ENCODE peak calls at places on chromosomes 7 and 10, in five cellular contexts. E is GM23248, V is neural progenitor cell, I is PC-3, W is SK-N-SH. R is an unnamed sample. For H4K20me1 and H3F3A, the result is how much of the 10 kb centered on the place peaks cover.

GRCh38 chr10:32205666-32206065 is 141.3 kb downstream of the EPC1 start:
- DNase-seq in E (peak), V (no peak), W (no peak), I (no peak), R (no peak)

GRCh38 chr7:77855371-77856083 is 57.0 kb downstream of the PHTF2 start:
- DNase-seq in I (no peak), E (peak), W (no peak), V (no peak), R (no peak)

GRCh38 chr7:130880668-130881067 is 146.7 kb upstream of the KLF14 start:
- DNase-seq in E (peak), W (no peak), I (peak), V (no peak), R (no peak)

GRCh38 chr7:28102778-28103177 is 77.8 kb downstream of the JAZF1 start:
- DNase-seq in V (no peak), I (peak), W (no peak), E (peak), R (no peak)

GRCh38 chr10:51832652-51833383 is 133.4 kb upstream of the CSTF2T start:
- DNase-seq in E (peak), I (peak), V (peak), W (no peak), R (no peak)

GRCh38 chr7:47472444-47473157 is 109.3 kb downstream of the TNS3 start:
- DNase-seq in V (no peak), E (no peak), I (no peak), W (no peak), R (no peak)

GRCh38 chr7:92783260-92783911 is 53.0 kb downstream of the CDK6 start:
- DNase-seq in W (no peak), E (no peak), I (no peak), V (no peak), R (no peak)

GRCh38 chr7:140292438-140292837 is 105.9 kb downstream of the SLC37A3 start:
- DNase-seq in W (no peak), E (no peak), V (no peak), I (no peak), R (no peak)

GRCh38 chr7:156173346-156173745 is 361.1 kb upstream of the SHH start:
- DNase-seq in I (no peak), W (no peak), E (no peak), V (no peak), R (no peak)

GRCh38 chr10:35004651-35005050 is 85.5 kb downstream of the CUL2 start:
- DNase-seq in I (peak), V (no peak), W (no peak), E (peak), R (no peak)

GRCh38 chr10:71392791-71393781 is 3.6 kb upstream of the CDH23 start:
- DNase-seq in V (no peak), I (no peak), W (no peak), E (no peak), R (no peak)

GRCh38 chr10:63767512-63767911 is 246.3 kb downstream of the REEP3 start:
- DNase-seq in W (no peak), V (no peak), I (peak), E (peak), R (no peak)

GRCh38 chr10:76086571-76087260 is 655.3 kb downstream of the LRMDA start:
- DNase-seq in V (peak), I (peak), E (peak), W (peak), R (no peak)

GRCh38 chr10:5199398-5199797 is 2.8 kb downstream of the AKR1C4 start:
- DNase-seq in V (peak), W (no peak), I (no peak), E (no peak), R (no peak)

GRCh38 chr7:151769189-151769821 is 107.6 kb downstream of the PRKAG2 start:
- DNase-seq in W (no peak), I (no peak), V (no peak), E (no peak), R (peak)

GRCh38 chr7:73809454-73810090 is 21.2 kb upstream of the CLDN4 start:
- DNase-seq in V (no peak), W (peak), I (peak), E (peak), R (no peak)

GRCh38 chr7:14639801-14640200 is 262.8 kb downstream of the DGKB start:
- DNase-seq in V (no peak), W (no peak), I (peak), E (no peak), R (no peak)

GRCh38 chr7:23306936-23307521 is 7.9 kb downstream of the MALSU1 start:
- DNase-seq in E (no peak), I (no peak), W (no peak), V (no peak), R (no peak)
- H4K20me1 ChIP-seq in E (under half), I (under half), W (under half), V (under half), R (under half)

GRCh38 chr7:7178906-7179305 is 3.4 kb upstream of the C1GALT1 start:
- DNase-seq in W (no peak), E (peak), I (peak), V (no peak), R (no peak)

GRCh38 chr7:7176421-7177043 is 5.8 kb upstream of the C1GALT1 start:
- DNase-seq in W (no peak), E (peak), I (peak), V (peak), R (no peak)

GRCh38 chr7:7175075-7175695 is 7.2 kb upstream of the C1GALT1 start:
- DNase-seq in V (no peak), E (peak), I (no peak), W (no peak), R (no peak)

GRCh38 chr7:7178081-7178480 is 4.3 kb upstream of the C1GALT1 start:
- DNase-seq in W (no peak), E (peak), I (peak), V (no peak), R (no peak)

GRCh38 chr7:7177044-7177517 is 5.3 kb upstream of the C1GALT1 start:
- DNase-seq in I (peak), W (no peak), V (peak), E (peak), R (no peak)
- H3K9ac ChIP-seq in I (peak), W (peak), V (no peak), E (peak), R (no peak)

GRCh38 chr7:100152404-100152803 is 3.7 kb downstream of the LAMTOR4 start:
- DNase-seq in E (no peak), I (no peak), W (no peak), V (no peak), R (no peak)
- H3F3A ChIP-seq in E (under half), I (under half), W (under half), V (under half), R (under half)

GRCh38 chr10:125152646-125153368 is 7.6 kb downstream of the CTBP2 start:
- DNase-seq in E (peak), W (no peak), V (peak), I (no peak), R (no peak)
- H4K20me1 ChIP-seq in E (under half), W (half or more), V (half or more), I (under half), R (under half)